ENCODE peak calls at places on chromosomes 12 and 14, in five cellular contexts. M is HepG2, F is GM12878, A is K562, W is H1. C is an unnamed sample.

GRCh38 chr12:9673404-9674225 is 4.1 kb downstream of the CLEC2D start:
- DNase-seq in M (peak), F (no peak), A (peak), W (no peak), C (peak)

GRCh38 chr14:90454041-90455000 is 57.5 kb downstream of the CALM1 start:
- DNase-seq in M (peak), F (no peak), A (peak), W (peak), C (peak)

GRCh38 chr14:99234982-99235491 is 37.0 kb downstream of the BCL11B start:
- DNase-seq in M (no peak), F (no peak), A (no peak), W (no peak), C (peak)

GRCh38 chr14:46653031-46653775 is 1.6 kb upstream of the RPL10L start:
- DNase-seq in M (no peak), F (no peak), A (no peak), W (no peak), C (no peak)

GRCh38 chr12:52439420-52439819 is 5.2 kb upstream of the KRT75 start:
- DNase-seq in M (no peak), F (no peak), A (no peak), W (no peak), C (no peak)

GRCh38 chr12:12645485-12645884 is 33.8 kb downstream of the CREBL2 start:
- DNase-seq in M (peak), F (no peak), A (peak), W (no peak), C (peak)

GRCh38 chr14:94019329-94019728 is 6.8 kb upstream of the OTUB2 start:
- DNase-seq in M (no peak), F (no peak), A (no peak), W (no peak), C (no peak)

GRCh38 chr12:79927772-79928474 is 7.0 kb downstream of the PPP1R12A start:
- DNase-seq in M (no peak), F (peak), A (peak), W (no peak), C (no peak)

GRCh38 chr12:8493084-8493483 is 20.2 kb upstream of the CLEC4D start:
- DNase-seq in M (no peak), F (peak), A (no peak), W (no peak), C (no peak)

GRCh38 chr12:122422769-122423257 is 344 bp upstream of the CLIP1 start:
- DNase-seq in M (peak), F (no peak), A (peak), W (no peak), C (peak)

GRCh38 chr12:15823360-15824128 is 34.4 kb upstream of the EPS8 start:
- DNase-seq in M (peak), F (no peak), A (no peak), W (no peak), C (no peak)

GRCh38 chr12:89863968-89864367 is 155.3 kb upstream of the ATP2B1 start:
- DNase-seq in M (no peak), F (no peak), A (no peak), W (no peak), C (peak)

GRCh38 chr12:63042646-63043045 is 107.7 kb upstream of the PPM1H start:
- DNase-seq in M (no peak), F (no peak), A (no peak), W (no peak), C (no peak)

GRCh38 chr12:104353012-104353981 is 49.8 kb downstream of the EID3 start:
- DNase-seq in M (no peak), F (no peak), A (no peak), W (no peak), C (no peak)

GRCh38 chr14:63493246-63493645 is 49.9 kb downstream of the PPP2R5E start:
- DNase-seq in M (no peak), F (no peak), A (peak), W (no peak), C (peak)

GRCh38 chr12:11798856-11799530 is 149.5 kb downstream of the ETV6 start:
- DNase-seq in M (peak), F (no peak), A (peak), W (no peak), C (no peak)

GRCh38 chr14:104844306-104845032 is 20.6 kb upstream of the CEP170B start:
- DNase-seq in M (no peak), F (no peak), A (no peak), W (no peak), C (peak)

GRCh38 chr12:117466677-117467362 is 105.4 kb upstream of the NOS1 start:
- DNase-seq in M (peak), F (no peak), A (no peak), W (no peak), C (no peak)

GRCh38 chr12:7959278-7960063 is 23.5 kb upstream of the SLC2A3 start:
- DNase-seq in M (peak), F (peak), A (peak), W (peak), C (peak)

GRCh38 chr14:76762617-76763361 is 1.5 kb downstream of the VASH1 start:
- DNase-seq in M (no peak), F (no peak), A (no peak), W (no peak), C (no peak)

GRCh38 chr14:54901380-54902142 is 1.1 kb downstream of the GCH1 start:
- DNase-seq in M (no peak), F (no peak), A (no peak), W (no peak), C (peak)

GRCh38 chr12:27566159-27566558 is 42.2 kb downstream of the PPFIBP1 start:
- DNase-seq in M (no peak), F (no peak), A (no peak), W (no peak), C (no peak)

GRCh38 chr12:124842073-124842749 is 21.5 kb downstream of the SCARB1 start:
- DNase-seq in M (no peak), F (no peak), A (no peak), W (no peak), C (no peak)

GRCh38 chr12:50507474-50507838 is 2.7 kb downstream of the DIP2B start:
- DNase-seq in M (no peak), F (no peak), A (no peak), W (no peak), C (no peak)
- H3K4me3 ChIP-seq in M (peak), F (peak), A (no peak), W (no peak), C (no peak)

DNA sequence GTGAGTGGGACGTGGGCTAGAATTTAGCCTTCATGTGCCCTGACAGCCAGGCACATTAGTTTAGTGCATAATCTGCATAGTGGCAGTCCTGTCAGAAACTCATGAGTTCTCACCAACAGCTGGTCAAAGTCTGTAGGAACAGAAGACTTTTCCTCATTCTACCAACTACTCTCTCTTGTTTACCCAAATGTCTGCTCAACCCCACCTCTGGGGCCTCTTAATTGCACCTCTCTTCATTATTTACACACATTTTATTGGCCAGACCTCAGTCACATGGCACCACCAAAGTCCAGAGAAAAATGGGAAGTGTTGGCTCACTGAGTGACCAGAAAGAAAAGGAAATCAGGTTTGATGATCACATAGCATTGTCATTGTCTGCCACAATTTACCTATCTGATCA is 114.6 kb upstream of the PLXNC1 start:
- DNase-seq in M (no peak), F (no peak), A (no peak), W (no peak), C (no peak)
- H3K27ac ChIP-seq in M (no peak), F (no peak), A (no peak), W (no peak), C (no peak)

GRCh38 chr12:76876696-76877229 is 2.1 kb downstream of the CSRP2 start:
- DNase-seq in M (no peak), F (no peak), A (no peak), W (no peak), C (no peak)
- TF ChIP-seq CREB1 in M (no peak), F (no peak), A (no peak), W (no peak), C (no peak)

DNA sequence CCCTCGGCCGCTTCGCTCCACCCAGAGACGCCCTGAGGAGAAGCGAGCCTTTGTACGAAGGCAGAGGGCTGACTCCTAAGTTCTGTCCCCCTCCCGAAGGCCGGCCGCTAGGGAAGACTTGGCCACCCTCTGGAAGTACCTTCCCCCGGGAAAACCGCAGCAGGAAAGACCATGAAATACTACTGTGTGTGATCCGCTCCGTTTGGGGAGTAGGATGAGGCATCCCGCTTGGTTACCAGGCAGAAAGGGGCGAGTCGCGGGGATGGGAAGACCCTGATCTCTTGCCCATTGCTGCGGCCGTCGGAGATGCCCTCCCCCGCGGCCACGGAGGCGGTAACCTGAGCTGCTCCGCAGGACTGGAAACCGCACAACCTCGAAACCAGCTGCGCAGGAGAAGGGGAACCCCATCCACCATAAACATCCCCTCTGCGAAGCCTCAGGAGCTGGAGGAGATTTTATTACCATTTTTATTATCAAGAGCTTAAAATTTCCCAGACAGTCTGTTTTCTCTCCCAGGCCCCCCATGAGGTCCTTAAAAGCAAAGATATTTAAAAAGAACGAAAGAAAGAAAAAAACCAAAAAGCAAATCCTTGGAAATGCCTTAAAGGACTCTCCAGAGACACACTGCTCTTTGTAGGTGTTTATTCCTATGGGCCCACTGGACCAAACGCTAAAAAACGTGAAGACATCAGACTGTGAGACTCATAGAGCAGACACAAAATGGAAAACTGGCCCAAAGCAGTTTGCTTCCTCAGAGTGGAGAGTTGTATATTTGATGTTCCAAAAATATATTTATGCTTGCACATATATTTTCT is 965 bp upstream of the NID2 start:
- DNase-seq in M (no peak), F (no peak), A (no peak), W (no peak), C (peak)
- H3K4me3 ChIP-seq in M (peak), F (no peak), A (no peak), W (peak), C (peak)

GRCh38 chr12:57863676-57864075 is 17.1 kb upstream of the CTDSP2 start:
- DNase-seq in M (no peak), F (no peak), A (no peak), W (no peak), C (no peak)

GRCh38 chr12:57866308-57867019 is 19.9 kb upstream of the CTDSP2 start:
- DNase-seq in M (no peak), F (no peak), A (no peak), W (no peak), C (no peak)

GRCh38 chr12:57861967-57862366 is 15.4 kb upstream of the CTDSP2 start:
- DNase-seq in M (no peak), F (no peak), A (no peak), W (no peak), C (no peak)

GRCh38 chr12:57864811-57865751 is 18.6 kb upstream of the CTDSP2 start:
- DNase-seq in M (no peak), F (no peak), A (peak), W (no peak), C (peak)

DNA sequence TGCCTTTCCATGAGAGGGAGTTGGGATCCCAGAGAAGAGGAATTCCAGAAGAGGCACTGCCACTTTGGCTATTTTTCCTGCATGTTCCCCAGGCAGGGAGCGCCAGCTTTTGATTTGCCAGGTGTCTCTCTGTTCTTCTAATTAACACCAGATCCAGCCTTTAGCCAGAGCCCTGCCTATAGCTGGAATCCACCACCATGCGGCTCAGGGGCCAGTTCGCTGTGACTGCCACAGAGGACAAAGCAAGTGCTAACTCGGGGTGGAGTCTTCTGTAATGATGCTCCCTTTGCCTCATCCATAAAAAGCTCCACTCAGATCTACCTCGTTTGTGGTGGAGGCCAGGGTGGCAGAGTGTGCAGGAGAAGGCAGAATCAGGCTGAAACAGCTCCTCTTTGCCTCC is 17.9 kb upstream of the CTDSP2 start:
- DNase-seq in M (no peak), F (no peak), A (no peak), W (no peak), C (peak)
- H3K27ac ChIP-seq in M (no peak), F (no peak), A (no peak), W (no peak), C (no peak)

GRCh38 chr14:32019271-32019670 is 57.8 kb upstream of the ARHGAP5 start:
- DNase-seq in M (no peak), F (no peak), A (no peak), W (no peak), C (no peak)
- TF ChIP-seq CREB1 in M (no peak), F (no peak), A (no peak), W (no peak), C (no peak)

C was measured in GM23338.